ENCODE peak calls at places on chromosomes 12 and 14, in nine cellular contexts. One of them, this sample, is unnamed.

GRCh38 chr12:65742481-65742971 is 81.8 kb upstream of the HMGA2 start:
- DNase-seq in HepG2: no peak
- DNase-seq in SK-N-SH: no peak
- DNase-seq in IMR-90: peak; percentile 44
- DNase-seq in fibroblast of lung: peak; percentile 54
- DNase-seq in MM.1S: no peak
- DNase-seq in PC-3: no peak
- DNase-seq in HCT116: no peak
- DNase-seq in mammary epithelial cell: no peak
- DNase-seq in this sample: peak; percentile 82

GRCh38 chr12:54159140-54159539 is 29.6 kb downstream of the SMUG1 start:
- DNase-seq in MM.1S: peak; percentile 68
- DNase-seq in HepG2: peak; percentile 61
- DNase-seq in PC-3: no peak
- DNase-seq in SK-N-SH: peak; percentile 64
- DNase-seq in IMR-90: no peak
- DNase-seq in HCT116: peak; percentile 50
- DNase-seq in fibroblast of lung: no peak
- DNase-seq in mammary epithelial cell: peak; percentile 17
- DNase-seq in this sample: no peak

GRCh38 chr14:102187044-102187443 is 47.3 kb downstream of the WDR20 start:
- DNase-seq in PC-3: peak; percentile 65
- DNase-seq in SK-N-SH: no peak
- DNase-seq in HCT116: peak; percentile 41
- DNase-seq in mammary epithelial cell: peak; percentile 80
- DNase-seq in fibroblast of lung: peak; percentile 88
- DNase-seq in HepG2: no peak
- DNase-seq in IMR-90: peak; percentile 87
- DNase-seq in MM.1S: no peak
- DNase-seq in this sample: peak; percentile 94

GRCh38 chr14:40365305-40365704 is 933.1 kb upstream of the FBXO33 start:
- DNase-seq in fibroblast of lung: no peak
- DNase-seq in HCT116: no peak
- DNase-seq in SK-N-SH: no peak
- DNase-seq in PC-3: no peak
- DNase-seq in MM.1S: no peak
- DNase-seq in HepG2: no peak
- DNase-seq in IMR-90: no peak
- DNase-seq in mammary epithelial cell: no peak
- DNase-seq in this sample: no peak

GRCh38 chr12:38144601-38145436 is 171.8 kb upstream of the ALG10B start:
- DNase-seq in PC-3: peak; percentile 84
- DNase-seq in mammary epithelial cell: peak; percentile 85
- DNase-seq in HCT116: no peak
- DNase-seq in HepG2: no peak
- DNase-seq in SK-N-SH: no peak
- DNase-seq in fibroblast of lung: no peak
- DNase-seq in MM.1S: no peak
- DNase-seq in IMR-90: no peak
- DNase-seq in this sample: no peak

GRCh38 chr14:73750161-73750901 is 36.1 kb upstream of the PNMA1 start:
- DNase-seq in HepG2: no peak
- DNase-seq in MM.1S: no peak
- DNase-seq in SK-N-SH: no peak
- DNase-seq in HCT116: no peak
- DNase-seq in IMR-90: no peak
- DNase-seq in mammary epithelial cell: no peak
- DNase-seq in PC-3: peak; percentile 29
- DNase-seq in fibroblast of lung: no peak
- DNase-seq in this sample: peak; percentile 33

GRCh38 chr12:130636370-130636769 is 79.7 kb downstream of the RIMBP2 start:
- DNase-seq in fibroblast of lung: no peak
- DNase-seq in HepG2: no peak
- DNase-seq in HCT116: no peak
- DNase-seq in MM.1S: no peak
- DNase-seq in SK-N-SH: no peak
- DNase-seq in PC-3: no peak
- DNase-seq in IMR-90: no peak
- DNase-seq in mammary epithelial cell: no peak
- DNase-seq in this sample: no peak

GRCh38 chr12:3041558-3042164 is 35.5 kb upstream of the TSPAN9 start:
- DNase-seq in PC-3: peak; percentile 85
- DNase-seq in HCT116: peak; percentile 69
- DNase-seq in fibroblast of lung: peak; percentile 77
- DNase-seq in MM.1S: peak; percentile 78
- DNase-seq in SK-N-SH: peak; percentile 91
- DNase-seq in mammary epithelial cell: peak; percentile 69
- DNase-seq in HepG2: peak; percentile 81
- DNase-seq in IMR-90: peak; percentile 67
- DNase-seq in this sample: peak; percentile 88

GRCh38 chr12:28645891-28646290 is 455.6 kb downstream of the CCDC91 start:
- DNase-seq in HCT116: no peak
- DNase-seq in IMR-90: no peak
- DNase-seq in mammary epithelial cell: no peak
- DNase-seq in MM.1S: no peak
- DNase-seq in PC-3: no peak
- DNase-seq in HepG2: no peak
- DNase-seq in SK-N-SH: no peak
- DNase-seq in fibroblast of lung: no peak
- DNase-seq in this sample: no peak

GRCh38 chr12:42410345-42410744 is 84.4 kb downstream of the PPHLN1 start:
- DNase-seq in SK-N-SH: no peak
- DNase-seq in PC-3: peak; percentile 13
- DNase-seq in HepG2: no peak
- DNase-seq in IMR-90: no peak
- DNase-seq in MM.1S: no peak
- DNase-seq in fibroblast of lung: no peak
- DNase-seq in mammary epithelial cell: no peak
- DNase-seq in HCT116: no peak
- DNase-seq in this sample: no peak

GRCh38 chr14:65110525-65110924 is 8.2 kb upstream of the MAX start:
- DNase-seq in PC-3: no peak
- DNase-seq in SK-N-SH: no peak
- DNase-seq in HepG2: no peak
- DNase-seq in HCT116: no peak
- DNase-seq in MM.1S: no peak
- DNase-seq in IMR-90: no peak
- DNase-seq in mammary epithelial cell: no peak
- DNase-seq in fibroblast of lung: no peak
- DNase-seq in this sample: no peak

GRCh38 chr14:61177279-61178225 is 103.6 kb downstream of the TMEM30B start:
- DNase-seq in mammary epithelial cell: peak; percentile 66
- DNase-seq in fibroblast of lung: peak; percentile 62
- DNase-seq in HCT116: peak; percentile 56
- DNase-seq in HepG2: no peak
- DNase-seq in SK-N-SH: no peak
- DNase-seq in IMR-90: peak; percentile 31
- DNase-seq in PC-3: peak; percentile 49
- DNase-seq in MM.1S: no peak
- DNase-seq in this sample: peak; percentile 19
- H3K9ac ChIP-seq in mammary epithelial cell: peak overlapping the region; percentile 70
- H3K9ac ChIP-seq in fibroblast of lung: no peak overlapping the region
- H3K9ac ChIP-seq in HCT116: peak overlapping the region; percentile 72
- H3K9ac ChIP-seq in HepG2: no peak overlapping the region
- H3K9ac ChIP-seq in SK-N-SH: peak overlapping the region; percentile 86
- H3K9ac ChIP-seq in IMR-90: peak overlapping the region; percentile 40
- H3K9ac ChIP-seq in PC-3: peak overlapping the region; percentile 74
- H3K9ac ChIP-seq in MM.1S: no peak overlapping the region
- H3K9ac ChIP-seq in this sample: peak overlapping the region; percentile 48

GRCh38 chr14:80956922-80957321 is 1.5 kb downstream of the TSHR start:
- DNase-seq in IMR-90: no peak
- DNase-seq in MM.1S: no peak
- DNase-seq in mammary epithelial cell: no peak
- DNase-seq in fibroblast of lung: no peak
- DNase-seq in SK-N-SH: no peak
- DNase-seq in HCT116: no peak
- DNase-seq in HepG2: no peak
- DNase-seq in PC-3: no peak
- DNase-seq in this sample: no peak

GRCh38 chr14:80955434-80955939 is at the start of gene TSHR:
- DNase-seq in SK-N-SH: no peak
- DNase-seq in PC-3: no peak
- DNase-seq in MM.1S: no peak
- DNase-seq in HepG2: no peak
- DNase-seq in mammary epithelial cell: no peak
- DNase-seq in HCT116: no peak
- DNase-seq in fibroblast of lung: no peak
- DNase-seq in IMR-90: no peak
- DNase-seq in this sample: no peak

GRCh38 chr14:80956105-80956504 is 684 bp downstream of the TSHR start:
- DNase-seq in IMR-90: no peak
- DNase-seq in HepG2: no peak
- DNase-seq in SK-N-SH: no peak
- DNase-seq in fibroblast of lung: no peak
- DNase-seq in PC-3: no peak
- DNase-seq in mammary epithelial cell: no peak
- DNase-seq in MM.1S: no peak
- DNase-seq in HCT116: no peak
- DNase-seq in this sample: no peak

GRCh38 chr14:80951491-80951890 is 3.9 kb upstream of the TSHR start:
- DNase-seq in PC-3: no peak
- DNase-seq in SK-N-SH: no peak
- DNase-seq in HCT116: no peak
- DNase-seq in mammary epithelial cell: no peak
- DNase-seq in HepG2: no peak
- DNase-seq in fibroblast of lung: no peak
- DNase-seq in IMR-90: no peak
- DNase-seq in MM.1S: no peak
- DNase-seq in this sample: no peak

DNA sequence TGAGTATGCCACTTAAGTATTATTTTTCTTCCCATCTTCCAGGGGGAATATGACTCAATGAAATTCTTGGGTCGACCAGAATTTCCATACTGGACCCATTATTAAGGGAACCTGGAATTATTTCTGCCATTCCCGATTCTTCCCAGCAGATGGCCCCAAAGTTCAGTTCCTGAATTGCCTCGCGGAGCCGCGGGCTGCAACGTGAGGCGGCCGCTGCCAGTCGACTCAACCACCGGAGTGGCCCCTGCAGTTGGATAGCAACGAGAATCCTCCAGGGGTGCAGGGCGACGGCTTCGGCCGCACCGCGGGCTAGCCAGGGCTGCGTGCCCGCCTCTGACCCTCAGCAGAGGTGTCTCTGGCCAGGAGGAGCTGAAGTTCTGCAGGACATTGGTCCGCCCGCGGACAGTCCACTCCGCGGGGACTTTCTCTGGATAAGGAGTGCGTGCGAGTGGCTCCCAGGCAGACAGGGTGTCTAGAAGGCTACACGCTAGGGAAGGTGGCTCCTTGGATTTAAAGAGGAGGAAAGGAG is 586 bp upstream of the TSHR start:
- DNase-seq in HCT116: peak; percentile 51
- DNase-seq in SK-N-SH: peak; percentile 81
- DNase-seq in mammary epithelial cell: peak; percentile 63
- DNase-seq in PC-3: peak; percentile 88
- DNase-seq in IMR-90: peak; percentile 72
- DNase-seq in MM.1S: peak; percentile 59
- DNase-seq in HepG2: peak; percentile 68
- DNase-seq in fibroblast of lung: peak; percentile 74
- DNase-seq in this sample: peak; percentile 94
- H3K4me3 ChIP-seq in HCT116: peak overlapping the region; percentile 31
- H3K4me3 ChIP-seq in SK-N-SH: peak overlapping the region; percentile 54
- H3K4me3 ChIP-seq in mammary epithelial cell: peak overlapping the region; percentile 42
- H3K4me3 ChIP-seq in PC-3: peak overlapping the region; percentile 72
- H3K4me3 ChIP-seq in IMR-90: peak overlapping the region; percentile 72
- H3K4me3 ChIP-seq in MM.1S: peak overlapping the region; percentile 62
- H3K4me3 ChIP-seq in HepG2: peak overlapping the region; percentile 77
- H3K4me3 ChIP-seq in fibroblast of lung: peak overlapping the region; percentile 57
- H3K4me3 ChIP-seq in this sample: peak overlapping the region; percentile 80

DNA sequence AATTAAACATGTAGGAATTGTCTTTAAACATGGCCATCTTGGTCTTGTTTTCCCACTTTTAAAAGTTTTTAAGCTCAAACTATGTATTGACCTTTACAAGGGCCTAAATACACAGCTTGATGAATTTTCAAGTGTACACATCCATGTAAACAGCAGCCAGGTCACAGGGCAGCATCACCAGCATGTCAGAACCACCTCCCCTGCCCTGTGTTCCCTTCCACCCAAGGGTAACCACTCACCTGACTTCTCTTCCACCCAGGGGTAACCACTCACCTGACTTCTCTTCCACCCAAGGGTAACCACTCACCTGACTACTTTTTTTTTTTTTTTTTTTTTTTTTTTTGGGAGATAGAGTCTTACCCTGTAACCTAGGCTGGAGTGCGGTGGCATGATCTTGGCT is 4.6 kb downstream of the FBXW8 start:
- DNase-seq in IMR-90: no peak
- DNase-seq in HepG2: no peak
- DNase-seq in HCT116: no peak
- DNase-seq in MM.1S: no peak
- DNase-seq in SK-N-SH: no peak
- DNase-seq in mammary epithelial cell: no peak
- DNase-seq in PC-3: no peak
- DNase-seq in fibroblast of lung: no peak
- DNase-seq in this sample: no peak
- H3K36me3 ChIP-seq in IMR-90: peaks cover 2% of the 10 kb centered on the region
- H3K36me3 ChIP-seq in HepG2: no peaks in the 10 kb centered on the region
- H3K36me3 ChIP-seq in HCT116: no peaks in the 10 kb centered on the region
- H3K36me3 ChIP-seq in MM.1S: no peaks in the 10 kb centered on the region
- H3K36me3 ChIP-seq in SK-N-SH: peaks cover 9% of the 10 kb centered on the region
- H3K36me3 ChIP-seq in mammary epithelial cell: no peaks in the 10 kb centered on the region
- H3K36me3 ChIP-seq in PC-3: peaks cover 6% of the 10 kb centered on the region
- H3K36me3 ChIP-seq in fibroblast of lung: no peaks in the 10 kb centered on the region
- H3K36me3 ChIP-seq in this sample: no peaks in the 10 kb centered on the region

GRCh38 chr12:21264232-21264631 is 70.5 kb downstream of the SLCO1A2 start:
- DNase-seq in PC-3: no peak
- DNase-seq in SK-N-SH: no peak
- DNase-seq in HepG2: no peak
- DNase-seq in IMR-90: no peak
- DNase-seq in mammary epithelial cell: no peak
- DNase-seq in HCT116: no peak
- DNase-seq in MM.1S: no peak
- DNase-seq in fibroblast of lung: no peak
- DNase-seq in this sample: no peak
- H3K9ac ChIP-seq in PC-3: no peak overlapping the region
- H3K9ac ChIP-seq in SK-N-SH: no peak overlapping the region
- H3K9ac ChIP-seq in HepG2: no peak overlapping the region
- H3K9ac ChIP-seq in IMR-90: no peak overlapping the region
- H3K9ac ChIP-seq in mammary epithelial cell: no peak overlapping the region
- H3K9ac ChIP-seq in HCT116: no peak overlapping the region
- H3K9ac ChIP-seq in MM.1S: no peak overlapping the region
- H3K9ac ChIP-seq in fibroblast of lung: no peak overlapping the region
- H3K9ac ChIP-seq in this sample: no peak overlapping the region